ENCODE peak calls at places on chromosomes 11 and 22, in six cellular contexts. K, X, R, V, O and B are unnamed samples.

GRCh38 chr22:42673898-42674390 is 24.8 kb upstream of the CYB5R3 start:
- DNase-seq in K (no peak), X (no peak), R (no peak), V (no peak), O (no peak), B (no peak)

GRCh38 chr22:23245045-23245798 is 64.9 kb downstream of the BCR start:
- DNase-seq in K (no peak), X (no peak), R (no peak), V (no peak), O (no peak), B (no peak)

GRCh38 chr22:49201046-49201970 is 626.4 kb downstream of the BRD1 start:
- DNase-seq in K (no peak), X (no peak), R (no peak), V (peak; percentile 34), O (no peak), B (peak; percentile 14)

GRCh38 chr22:41445171-41446056 is 1.2 kb downstream of the TOB2 start:
- DNase-seq in K (peak; percentile 67), X (no peak), R (no peak), V (no peak), O (peak; percentile 37), B (no peak)

GRCh38 chr22:23752090-23752691 is 1.3 kb upstream of the ZNF70 start:
- DNase-seq in K (no peak), X (no peak), R (no peak), V (no peak), O (no peak), B (no peak)

GRCh38 chr11:121439337-121439736 is 12.8 kb upstream of the SORL1 start:
- DNase-seq in K (no peak), X (no peak), R (no peak), V (no peak), O (no peak), B (no peak)

GRCh38 chr22:48532986-48533385 is 1294.7 kb downstream of the BRD1 start:
- DNase-seq in K (no peak), X (no peak), R (no peak), V (peak; percentile 59), O (no peak), B (no peak)

GRCh38 chr22:49820984-49821383 is 6.7 kb downstream of the BRD1 start:
- DNase-seq in K (no peak), X (no peak), R (no peak), V (no peak), O (no peak), B (no peak)

GRCh38 chr11:110856993-110857812 is 145.0 kb upstream of the ARHGAP20 start:
- DNase-seq in K (no peak), X (no peak), R (no peak), V (no peak), O (no peak), B (no peak)

GRCh38 chr11:17579451-17579850 is 32.4 kb downstream of the OTOG start:
- DNase-seq in K (no peak), X (no peak), R (no peak), V (no peak), O (no peak), B (no peak)

GRCh38 chr22:18044548-18045271 is 20.3 kb upstream of the MICAL3 start:
- DNase-seq in K (peak; percentile 87), X (no peak), R (no peak), V (no peak), O (no peak), B (no peak)

GRCh38 chr11:80980221-80980620 is 1539.4 kb upstream of the TENM4 start:
- DNase-seq in K (no peak), X (no peak), R (peak; percentile 37), V (no peak), O (no peak), B (no peak)

GRCh38 chr22:37058917-37059701 is 7.6 kb downstream of the KCTD17 start:
- DNase-seq in K (no peak), X (no peak), R (no peak), V (no peak), O (no peak), B (no peak)

GRCh38 chr22:50111056-50111455 is 21.2 kb downstream of the MOV10L1 start:
- DNase-seq in K (no peak), X (no peak), R (no peak), V (no peak), O (no peak), B (no peak)

GRCh38 chr11:55819330-55819729 is at the start of gene OR5D18:
- DNase-seq in K (no peak), X (no peak), R (no peak), V (no peak), O (no peak), B (no peak)

GRCh38 chr11:72598901-72599300 is 75.3 kb downstream of the PDE2A start:
- DNase-seq in K (peak; percentile 71), X (no peak), R (no peak), V (peak; percentile 59), O (no peak), B (no peak)

GRCh38 chr11:75553889-75554257 is 8.2 kb upstream of the SERPINH1 start:
- DNase-seq in K (no peak), X (no peak), R (no peak), V (no peak), O (no peak), B (no peak)

GRCh38 chr11:104727768-104728167 is 170.5 kb downstream of the CASP12 start:
- DNase-seq in K (no peak), X (no peak), R (no peak), V (no peak), O (no peak), B (no peak)

GRCh38 chr11:2089536-2090165 is 49.5 kb downstream of the IGF2 start:
- DNase-seq in K (peak; percentile 11), X (peak; percentile 66), R (peak; percentile 28), V (peak; percentile 21), O (peak; percentile 59), B (peak; percentile 29)